ENCODE peak calls at places on chromosomes 11 and 22, in nine cellular contexts. One of them, this sample, is unnamed.

GRCh38 chr22:19896665-19897355 is 42.1 kb upstream of the GNB1L start:
- DNase-seq in sigmoid colon: no peak
- DNase-seq in CD8-positive, alpha-beta T cell: peak
- DNase-seq in AG04449: no peak
- DNase-seq in esophagus squamous epithelium: no peak
- DNase-seq in fibroblast of the aortic adventitia: no peak
- DNase-seq in heart right ventricle: no peak
- DNase-seq in choroid plexus epithelial cell: no peak
- DNase-seq in breast epithelium: no peak
- DNase-seq in this sample: no peak

GRCh38 chr22:22076361-22076760 is 93.8 kb upstream of the TOP3B start:
- DNase-seq in AG04449: no peak
- DNase-seq in choroid plexus epithelial cell: no peak
- DNase-seq in fibroblast of the aortic adventitia: no peak
- DNase-seq in breast epithelium: no peak
- DNase-seq in heart right ventricle: no peak
- DNase-seq in CD8-positive, alpha-beta T cell: no peak
- DNase-seq in esophagus squamous epithelium: no peak
- DNase-seq in sigmoid colon: no peak
- DNase-seq in this sample: no peak

GRCh38 chr11:122850076-122850631 is 11.9 kb downstream of the CRTAM start:
- DNase-seq in choroid plexus epithelial cell: peak
- DNase-seq in esophagus squamous epithelium: no peak
- DNase-seq in AG04449: no peak
- DNase-seq in CD8-positive, alpha-beta T cell: peak
- DNase-seq in sigmoid colon: no peak
- DNase-seq in heart right ventricle: no peak
- DNase-seq in breast epithelium: no peak
- DNase-seq in fibroblast of the aortic adventitia: peak
- DNase-seq in this sample: peak

GRCh38 chr22:37145415-37146385 is 4.0 kb downstream of the IL2RB start:
- DNase-seq in esophagus squamous epithelium: no peak
- DNase-seq in AG04449: no peak
- DNase-seq in heart right ventricle: no peak
- DNase-seq in sigmoid colon: no peak
- DNase-seq in fibroblast of the aortic adventitia: no peak
- DNase-seq in choroid plexus epithelial cell: no peak
- DNase-seq in breast epithelium: no peak
- DNase-seq in CD8-positive, alpha-beta T cell: no peak
- DNase-seq in this sample: no peak

GRCh38 chr11:3229673-3230630 is 2.3 kb downstream of the MRGPRE start:
- DNase-seq in fibroblast of the aortic adventitia: no peak
- DNase-seq in breast epithelium: no peak
- DNase-seq in sigmoid colon: no peak
- DNase-seq in esophagus squamous epithelium: no peak
- DNase-seq in choroid plexus epithelial cell: no peak
- DNase-seq in AG04449: no peak
- DNase-seq in heart right ventricle: no peak
- DNase-seq in CD8-positive, alpha-beta T cell: no peak
- DNase-seq in this sample: no peak

GRCh38 chr11:4480577-4481539 is 1.6 kb upstream of the OR52K1 start:
- DNase-seq in esophagus squamous epithelium: no peak
- DNase-seq in AG04449: no peak
- DNase-seq in CD8-positive, alpha-beta T cell: no peak
- DNase-seq in choroid plexus epithelial cell: peak
- DNase-seq in sigmoid colon: no peak
- DNase-seq in breast epithelium: no peak
- DNase-seq in heart right ventricle: no peak
- DNase-seq in fibroblast of the aortic adventitia: peak
- DNase-seq in this sample: peak

GRCh38 chr11:86515297-86516094 is 140.8 kb downstream of the CCDC81 start:
- DNase-seq in fibroblast of the aortic adventitia: peak
- DNase-seq in heart right ventricle: no peak
- DNase-seq in sigmoid colon: no peak
- DNase-seq in esophagus squamous epithelium: no peak
- DNase-seq in CD8-positive, alpha-beta T cell: no peak
- DNase-seq in AG04449: peak
- DNase-seq in choroid plexus epithelial cell: peak
- DNase-seq in breast epithelium: no peak
- DNase-seq in this sample: peak

GRCh38 chr11:32072872-32073661 is 17.8 kb upstream of the RCN1 start:
- DNase-seq in AG04449: no peak
- DNase-seq in breast epithelium: no peak
- DNase-seq in sigmoid colon: no peak
- DNase-seq in choroid plexus epithelial cell: no peak
- DNase-seq in CD8-positive, alpha-beta T cell: no peak
- DNase-seq in esophagus squamous epithelium: no peak
- DNase-seq in heart right ventricle: no peak
- DNase-seq in fibroblast of the aortic adventitia: no peak
- DNase-seq in this sample: no peak

GRCh38 chr11:108984021-108984420 is 319.2 kb downstream of the DDX10 start:
- DNase-seq in CD8-positive, alpha-beta T cell: no peak
- DNase-seq in breast epithelium: no peak
- DNase-seq in AG04449: no peak
- DNase-seq in fibroblast of the aortic adventitia: no peak
- DNase-seq in esophagus squamous epithelium: no peak
- DNase-seq in sigmoid colon: no peak
- DNase-seq in heart right ventricle: no peak
- DNase-seq in choroid plexus epithelial cell: no peak
- DNase-seq in this sample: no peak

GRCh38 chr11:79438631-79439429 is 2.0 kb downstream of the TENM4 start:
- DNase-seq in AG04449: no peak
- DNase-seq in heart right ventricle: peak
- DNase-seq in choroid plexus epithelial cell: peak
- DNase-seq in fibroblast of the aortic adventitia: peak
- DNase-seq in breast epithelium: no peak
- DNase-seq in CD8-positive, alpha-beta T cell: no peak
- DNase-seq in esophagus squamous epithelium: no peak
- DNase-seq in sigmoid colon: peak
- DNase-seq in this sample: no peak
- H3K4me3 ChIP-seq in AG04449: peak
- H3K4me3 ChIP-seq in heart right ventricle: peak
- H3K4me3 ChIP-seq in choroid plexus epithelial cell: peak
- H3K4me3 ChIP-seq in fibroblast of the aortic adventitia: peak
- H3K4me3 ChIP-seq in breast epithelium: peak
- H3K4me3 ChIP-seq in CD8-positive, alpha-beta T cell: no peak
- H3K4me3 ChIP-seq in esophagus squamous epithelium: peak
- H3K4me3 ChIP-seq in sigmoid colon: peak
- H3K4me3 ChIP-seq in this sample: peak

GRCh38 chr22:41832553-41833368 is at the start of gene SREBF2:
- DNase-seq in sigmoid colon: peak
- DNase-seq in fibroblast of the aortic adventitia: peak
- DNase-seq in breast epithelium: peak
- DNase-seq in CD8-positive, alpha-beta T cell: peak
- DNase-seq in esophagus squamous epithelium: peak
- DNase-seq in choroid plexus epithelial cell: peak
- DNase-seq in AG04449: peak
- DNase-seq in heart right ventricle: peak
- DNase-seq in this sample: peak

GRCh38 chr22:41830174-41830573 is 2.7 kb upstream of the SREBF2 start:
- DNase-seq in AG04449: no peak
- DNase-seq in fibroblast of the aortic adventitia: no peak
- DNase-seq in choroid plexus epithelial cell: no peak
- DNase-seq in CD8-positive, alpha-beta T cell: no peak
- DNase-seq in esophagus squamous epithelium: no peak
- DNase-seq in sigmoid colon: no peak
- DNase-seq in heart right ventricle: no peak
- DNase-seq in breast epithelium: no peak
- DNase-seq in this sample: no peak

GRCh38 chr22:41833369-41834004 is 582 bp downstream of the SREBF2 start:
- DNase-seq in heart right ventricle: peak
- DNase-seq in fibroblast of the aortic adventitia: peak
- DNase-seq in breast epithelium: peak
- DNase-seq in esophagus squamous epithelium: no peak
- DNase-seq in sigmoid colon: peak
- DNase-seq in CD8-positive, alpha-beta T cell: peak
- DNase-seq in choroid plexus epithelial cell: no peak
- DNase-seq in AG04449: no peak
- DNase-seq in this sample: no peak

GRCh38 chr22:41831828-41832552 is 915 bp upstream of the SREBF2 start:
- DNase-seq in AG04449: no peak
- DNase-seq in heart right ventricle: no peak
- DNase-seq in breast epithelium: no peak
- DNase-seq in esophagus squamous epithelium: no peak
- DNase-seq in fibroblast of the aortic adventitia: peak
- DNase-seq in choroid plexus epithelial cell: no peak
- DNase-seq in CD8-positive, alpha-beta T cell: no peak
- DNase-seq in sigmoid colon: no peak
- DNase-seq in this sample: no peak

GRCh38 chr22:41831383-41831782 is 1.5 kb upstream of the SREBF2 start:
- DNase-seq in CD8-positive, alpha-beta T cell: no peak
- DNase-seq in sigmoid colon: no peak
- DNase-seq in fibroblast of the aortic adventitia: peak
- DNase-seq in choroid plexus epithelial cell: no peak
- DNase-seq in esophagus squamous epithelium: no peak
- DNase-seq in breast epithelium: peak
- DNase-seq in AG04449: no peak
- DNase-seq in heart right ventricle: no peak
- DNase-seq in this sample: no peak
- H3K4me3 ChIP-seq in CD8-positive, alpha-beta T cell: no peak
- H3K4me3 ChIP-seq in sigmoid colon: no peak
- H3K4me3 ChIP-seq in fibroblast of the aortic adventitia: no peak
- H3K4me3 ChIP-seq in choroid plexus epithelial cell: no peak
- H3K4me3 ChIP-seq in esophagus squamous epithelium: no peak
- H3K4me3 ChIP-seq in breast epithelium: no peak
- H3K4me3 ChIP-seq in AG04449: no peak
- H3K4me3 ChIP-seq in heart right ventricle: no peak
- H3K4me3 ChIP-seq in this sample: no peak

GRCh38 chr11:121329786-121330395 is 37.3 kb downstream of the SC5D start:
- DNase-seq in heart right ventricle: no peak
- DNase-seq in sigmoid colon: no peak
- DNase-seq in choroid plexus epithelial cell: no peak
- DNase-seq in esophagus squamous epithelium: no peak
- DNase-seq in breast epithelium: no peak
- DNase-seq in AG04449: no peak
- DNase-seq in CD8-positive, alpha-beta T cell: no peak
- DNase-seq in fibroblast of the aortic adventitia: no peak
- DNase-seq in this sample: no peak

GRCh38 chr11:121326230-121326629 is 33.7 kb downstream of the SC5D start:
- DNase-seq in fibroblast of the aortic adventitia: no peak
- DNase-seq in sigmoid colon: no peak
- DNase-seq in CD8-positive, alpha-beta T cell: no peak
- DNase-seq in breast epithelium: no peak
- DNase-seq in esophagus squamous epithelium: no peak
- DNase-seq in choroid plexus epithelial cell: no peak
- DNase-seq in AG04449: no peak
- DNase-seq in heart right ventricle: no peak
- DNase-seq in this sample: no peak

GRCh38 chr11:121330614-121331435 is 38.3 kb downstream of the SC5D start:
- DNase-seq in AG04449: no peak
- DNase-seq in choroid plexus epithelial cell: no peak
- DNase-seq in sigmoid colon: no peak
- DNase-seq in heart right ventricle: no peak
- DNase-seq in fibroblast of the aortic adventitia: no peak
- DNase-seq in breast epithelium: no peak
- DNase-seq in esophagus squamous epithelium: no peak
- DNase-seq in CD8-positive, alpha-beta T cell: no peak
- DNase-seq in this sample: no peak

GRCh38 chr11:121328213-121328966 is 35.8 kb downstream of the SC5D start:
- DNase-seq in AG04449: no peak
- DNase-seq in CD8-positive, alpha-beta T cell: peak
- DNase-seq in esophagus squamous epithelium: no peak
- DNase-seq in heart right ventricle: no peak
- DNase-seq in sigmoid colon: no peak
- DNase-seq in fibroblast of the aortic adventitia: no peak
- DNase-seq in choroid plexus epithelial cell: no peak
- DNase-seq in breast epithelium: no peak
- DNase-seq in this sample: no peak

DNA sequence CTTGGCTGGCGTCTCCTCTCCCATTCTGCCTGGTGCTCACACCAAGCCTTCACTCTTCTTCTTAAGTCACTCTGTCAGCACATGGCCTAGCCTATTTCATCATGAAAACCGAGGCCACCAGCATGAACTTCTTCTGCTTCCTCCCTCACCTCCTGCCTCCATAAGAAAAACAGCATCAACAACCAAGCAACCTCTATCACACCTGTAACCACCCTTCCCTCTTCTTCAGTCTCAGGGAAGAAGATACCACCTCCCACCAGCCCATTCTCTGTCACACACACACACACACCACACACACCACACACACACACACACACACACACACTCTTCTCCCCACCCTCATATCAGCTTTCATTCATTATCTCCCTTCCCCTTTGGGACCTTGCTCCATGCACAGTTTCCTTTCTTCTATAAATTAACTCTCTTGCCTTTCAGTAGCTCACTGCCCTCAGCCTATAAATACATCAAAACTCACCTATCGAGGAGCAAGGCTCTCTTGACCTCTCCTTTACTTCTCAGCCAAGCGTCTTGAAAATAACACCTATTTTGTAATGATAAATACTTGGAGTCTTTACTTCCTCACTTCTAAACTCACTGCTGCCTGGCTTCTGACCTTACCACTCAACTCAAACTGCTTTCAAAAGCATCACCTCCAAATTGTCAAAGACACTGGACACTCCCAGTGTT is 36.5 kb downstream of the SC5D start:
- DNase-seq in CD8-positive, alpha-beta T cell: no peak
- DNase-seq in esophagus squamous epithelium: no peak
- DNase-seq in choroid plexus epithelial cell: no peak
- DNase-seq in breast epithelium: no peak
- DNase-seq in heart right ventricle: no peak
- DNase-seq in fibroblast of the aortic adventitia: no peak
- DNase-seq in sigmoid colon: no peak
- DNase-seq in AG04449: no peak
- DNase-seq in this sample: no peak
- H3K4me3 ChIP-seq in CD8-positive, alpha-beta T cell: no peak
- H3K4me3 ChIP-seq in esophagus squamous epithelium: no peak
- H3K4me3 ChIP-seq in choroid plexus epithelial cell: no peak
- H3K4me3 ChIP-seq in breast epithelium: no peak
- H3K4me3 ChIP-seq in heart right ventricle: no peak
- H3K4me3 ChIP-seq in fibroblast of the aortic adventitia: no peak
- H3K4me3 ChIP-seq in sigmoid colon: no peak
- H3K4me3 ChIP-seq in AG04449: no peak
- H3K4me3 ChIP-seq in this sample: no peak

DNA sequence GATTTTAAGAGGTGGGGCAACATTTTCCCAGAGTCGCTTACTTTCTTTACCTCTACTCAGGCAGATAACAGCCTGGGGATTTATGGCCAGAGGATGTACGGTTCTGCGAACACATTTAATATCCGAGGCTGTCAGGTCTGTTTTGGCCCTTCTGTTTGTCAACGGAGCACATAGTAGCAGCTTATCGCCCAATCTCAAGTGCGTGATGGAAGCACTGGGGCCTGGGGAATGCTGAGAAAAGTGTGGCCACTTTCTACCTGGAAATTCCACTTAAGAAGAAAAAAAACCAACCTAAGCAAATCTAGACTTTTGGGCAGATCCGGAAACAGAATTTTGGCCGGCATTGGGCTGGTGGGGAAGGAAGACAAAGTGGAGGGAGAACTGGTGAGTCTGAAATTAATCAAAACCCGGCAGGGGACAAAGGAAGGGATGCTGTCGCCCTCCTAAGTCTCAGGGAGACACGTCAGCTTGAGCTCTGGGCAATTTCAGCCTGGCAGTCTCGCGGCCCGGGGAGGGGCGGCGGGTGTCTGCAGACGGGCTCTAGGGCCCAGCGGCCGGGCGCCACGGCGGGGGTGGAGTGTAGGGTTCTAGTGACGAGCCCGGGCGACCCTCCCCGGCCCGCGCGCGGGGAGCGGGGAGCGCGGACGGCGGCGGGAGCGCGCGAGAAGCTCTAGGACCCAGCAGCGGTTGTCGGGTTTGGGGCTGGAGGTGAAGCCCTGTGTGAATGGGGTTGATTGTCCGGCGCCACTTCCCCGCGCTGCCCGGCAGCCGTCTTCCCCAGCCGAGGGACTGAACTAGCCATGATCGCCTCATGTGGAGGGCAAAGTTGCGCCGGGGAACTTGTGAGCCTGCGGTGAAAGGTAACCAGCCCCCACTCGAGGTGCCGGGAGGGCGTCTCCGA is at the start of gene AMOTL1:
- DNase-seq in choroid plexus epithelial cell: peak
- DNase-seq in sigmoid colon: peak
- DNase-seq in AG04449: no peak
- DNase-seq in breast epithelium: peak
- DNase-seq in fibroblast of the aortic adventitia: peak
- DNase-seq in CD8-positive, alpha-beta T cell: peak
- DNase-seq in heart right ventricle: peak
- DNase-seq in esophagus squamous epithelium: peak
- DNase-seq in this sample: peak
- H3K4me3 ChIP-seq in choroid plexus epithelial cell: peak
- H3K4me3 ChIP-seq in sigmoid colon: peak
- H3K4me3 ChIP-seq in AG04449: peak
- H3K4me3 ChIP-seq in breast epithelium: peak
- H3K4me3 ChIP-seq in fibroblast of the aortic adventitia: peak
- H3K4me3 ChIP-seq in CD8-positive, alpha-beta T cell: peak
- H3K4me3 ChIP-seq in heart right ventricle: peak
- H3K4me3 ChIP-seq in esophagus squamous epithelium: peak
- H3K4me3 ChIP-seq in this sample: peak

This sample was measured in skeletal muscle cell.